ENCODE peak calls at places on chromosomes 12 and 14, in four cellular contexts. G is SJSA1, W is heart right ventricle, O is gastrocnemius medialis. P is an unnamed sample.

GRCh38 chr12:1840981-1841425 is 20.6 kb downstream of the LRTM2 start:
- DNase-seq in G (no peak), W (no peak), O (no peak), P (no peak)

GRCh38 chr14:25108959-25109358 is 59.0 kb upstream of the STXBP6 start:
- DNase-seq in O (no peak), G (no peak), W (no peak), P (no peak)

GRCh38 chr12:53051058-53051880 is 1.4 kb downstream of the TNS2 start:
- DNase-seq in W (peak; percentile 73), G (peak; percentile 67), O (peak; percentile 98), P (peak; percentile 89)

GRCh38 chr14:23119362-23120327 is 590 bp upstream of the CEBPE start:
- DNase-seq in O (no peak), G (no peak), W (no peak), P (no peak)

GRCh38 chr14:76773188-76773885 is 12.1 kb downstream of the VASH1 start:
- DNase-seq in G (peak; percentile 18), W (peak; percentile 60), O (peak; percentile 38), P (peak; percentile 89)

GRCh38 chr14:60616326-60617044 is 32.8 kb downstream of the SIX1 start:
- DNase-seq in O (no peak), W (no peak), G (peak; percentile 10), P (no peak)

GRCh38 chr12:104792570-104792969 is 165.5 kb downstream of the SLC41A2 start:
- DNase-seq in G (no peak), W (no peak), O (peak; percentile 21), P (peak; percentile 57)

GRCh38 chr14:27484633-27485032 is 886.8 kb upstream of the NOVA1 start:
- DNase-seq in O (no peak), G (no peak), W (no peak), P (no peak)

GRCh38 chr12:1947081-1947480 is 28.6 kb upstream of the CACNA2D4 start:
- DNase-seq in O (no peak), W (no peak), G (no peak), P (no peak)

GRCh38 chr12:82210882-82211281 is 147.3 kb downstream of the CCDC59 start:
- DNase-seq in W (no peak), G (no peak), O (no peak), P (no peak)

GRCh38 chr14:38505221-38506095 is 249.6 kb upstream of the CLEC14A start:
- DNase-seq in G (no peak), W (no peak), O (no peak), P (no peak)

GRCh38 chr14:102180248-102180998 is 40.7 kb downstream of the WDR20 start:
- DNase-seq in W (no peak), G (no peak), O (no peak), P (no peak)

GRCh38 chr12:64450057-64450640 is 1.8 kb upstream of the TBK1 start:
- DNase-seq in O (no peak), W (no peak), G (no peak), P (no peak)

GRCh38 chr14:61891251-61891650 is 129.0 kb downstream of the SNAPC1 start:
- DNase-seq in G (peak; percentile 7), O (no peak), W (no peak), P (no peak)

GRCh38 chr14:99603965-99604765 is at the start of gene CCDC85C:
- DNase-seq in W (peak; percentile 96), G (peak; percentile 85), O (peak; percentile 88), P (peak; percentile 92)

GRCh38 chr14:96962337-96962736 is 165.2 kb downstream of the VRK1 start:
- DNase-seq in O (no peak), W (no peak), G (no peak), P (no peak)

GRCh38 chr12:117501470-117501869 is 140.0 kb upstream of the NOS1 start:
- DNase-seq in G (no peak), W (peak; percentile 34), O (peak; percentile 47), P (no peak)

GRCh38 chr14:32366256-32366655 is 37.2 kb downstream of the AKAP6 start:
- DNase-seq in W (no peak), O (no peak), G (peak; percentile 72), P (no peak)

GRCh38 chr12:24780969-24781368 is 167.9 kb downstream of the BCAT1 start:
- DNase-seq in W (no peak), G (peak; percentile 29), O (no peak), P (no peak)

GRCh38 chr12:94169966-94170689 is 21.8 kb downstream of the PLXNC1 start:
- DNase-seq in O (no peak), W (no peak), G (no peak), P (no peak)

GRCh38 chr12:19148860-19149259 is 19.3 kb downstream of the PLEKHA5 start:
- DNase-seq in G (no peak), W (no peak), O (no peak), P (no peak)

GRCh38 chr12:89183985-89184435 is 168.3 kb downstream of the DUSP6 start:
- DNase-seq in W (peak; percentile 20), O (peak; percentile 48), G (no peak), P (peak; percentile 31)

GRCh38 chr14:68593806-68594536 is 198.9 kb downstream of the ZFP36L1 start:
- DNase-seq in W (no peak), O (no peak), G (no peak), P (peak; percentile 59)

GRCh38 chr14:87131879-87132278 is 861.1 kb downstream of the GALC start:
- DNase-seq in W (no peak), O (peak; percentile 14), G (no peak), P (no peak)

GRCh38 chr14:57464013-57464730 is 29.5 kb downstream of the CCDC198 start:
- DNase-seq in O (no peak), W (no peak), G (no peak), P (no peak)

GRCh38 chr14:78310263-78310662 is 140.1 kb downstream of the NRXN3 start:
- DNase-seq in W (no peak), O (no peak), G (no peak), P (no peak)

GRCh38 chr12:93740721-93741120 is 63.5 kb downstream of the CRADD start:
- DNase-seq in G (no peak), W (no peak), O (no peak), P (no peak)

GRCh38 chr12:111168009-111168786 is 200.7 kb downstream of the PHETA1 start:
- DNase-seq in W (no peak), O (no peak), G (no peak), P (no peak)

GRCh38 chr14:105168496-105168978 is at the start of gene JAG2:
- DNase-seq in W (peak; percentile 74), O (peak; percentile 64), G (no peak), P (no peak)

GRCh38 chr12:10968765-10969456 is 17.8 kb downstream of the TAS2R50 start:
- DNase-seq in O (no peak), G (no peak), W (peak; percentile 17), P (peak; percentile 39)

GRCh38 chr12:104285740-104286537 is 17.6 kb upstream of the EID3 start:
- DNase-seq in W (no peak), G (no peak), O (no peak), P (no peak)

GRCh38 chr12:52949413-52950331 is 754 bp downstream of the KRT18 start:
- DNase-seq in G (peak; percentile 85), O (no peak), W (no peak), P (peak; percentile 26)

GRCh38 chr14:53953002-53953827 is 3.4 kb downstream of the BMP4 start:
- DNase-seq in O (peak; percentile 60), W (peak; percentile 88), G (peak; percentile 47), P (peak; percentile 79)

GRCh38 chr12:75641031-75641780 is 129.8 kb upstream of the KRR1 start:
- DNase-seq in O (no peak), G (peak; percentile 66), W (no peak), P (no peak)

GRCh38 chr14:102977475-102977874 is 55.0 kb downstream of the AMN start:
- DNase-seq in G (no peak), O (no peak), W (no peak), P (no peak)

GRCh38 chr12:124497039-124497438 is 70.4 kb downstream of the NCOR2 start:
- DNase-seq in W (peak; percentile 34), G (no peak), O (no peak), P (no peak)

GRCh38 chr12:39390752-39391151 is 52.2 kb downstream of the KIF21A start:
- DNase-seq in G (no peak), W (no peak), O (no peak), P (no peak)

GRCh38 chr12:4855121-4855924 is 54.4 kb upstream of the KCNA1 start:
- DNase-seq in W (no peak), G (peak; percentile 66), O (peak; percentile 19), P (peak; percentile 21)

GRCh38 chr12:4857472-4858291 is 52.0 kb upstream of the KCNA1 start:
- DNase-seq in W (peak; percentile 65), O (peak; percentile 30), G (peak; percentile 52), P (peak; percentile 61)

GRCh38 chr12:4856556-4856955 is 53.1 kb upstream of the KCNA1 start:
- DNase-seq in G (no peak), O (no peak), W (no peak), P (no peak)

GRCh38 chr12:4859478-4860210 is 50.1 kb upstream of the KCNA1 start:
- DNase-seq in W (no peak), G (no peak), O (no peak), P (no peak)

DNA sequence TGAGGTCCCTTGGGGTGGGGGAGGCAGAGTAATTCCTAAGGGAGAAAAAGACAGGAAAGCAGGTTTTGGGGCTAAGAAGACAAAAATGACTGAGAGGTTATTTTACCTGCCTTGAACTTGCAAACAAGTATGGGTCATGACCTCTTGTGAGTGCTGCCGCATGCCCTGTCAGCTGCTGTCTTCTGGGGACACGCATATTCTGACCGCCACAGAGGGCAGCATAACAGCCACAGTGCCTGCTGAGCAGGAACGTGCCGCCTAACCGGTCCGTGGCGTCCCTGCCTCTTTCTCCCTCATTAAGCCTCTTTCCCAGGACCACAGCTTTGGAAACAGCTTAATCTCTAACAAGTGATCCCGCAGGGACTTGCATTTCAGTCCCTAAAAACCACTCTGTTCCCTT is 51.3 kb upstream of the KCNA1 start:
- DNase-seq in W (peak; percentile 34), G (no peak), O (no peak), P (no peak)
- H3K4me3 ChIP-seq in W (no peak overlapping the region), G (no peak overlapping the region), O (no peak overlapping the region), P (no peak overlapping the region)

GRCh38 chr12:130179621-130180020 is 17.4 kb downstream of the FZD10 start:
- DNase-seq in W (no peak), O (no peak), G (no peak), P (no peak)
- H3K4me3 ChIP-seq in W (no peak overlapping the region), O (no peak overlapping the region), G (no peak overlapping the region), P (no peak overlapping the region)

GRCh38 chr12:108642269-108642870 is 8.7 kb upstream of the SELPLG start:
- DNase-seq in W (no peak), O (no peak), G (peak; percentile 59), P (no peak)
- H3K4me3 ChIP-seq in W (no peak overlapping the region), O (no peak overlapping the region), G (no peak overlapping the region), P (no peak overlapping the region)

GRCh38 chr12:49200882-49201594 is 12.2 kb upstream of the TUBA1A start:
- DNase-seq in O (no peak), W (no peak), G (peak; percentile 65), P (peak; percentile 31)
- H3K4me3 ChIP-seq in O (no peak overlapping the region), W (no peak overlapping the region), G (no peak overlapping the region), P (no peak overlapping the region)

GRCh38 chr14:63302135-63302534 is 16.6 kb downstream of the GPHB5 start:
- DNase-seq in O (no peak), G (no peak), W (no peak), P (no peak)
- H3K4me3 ChIP-seq in O (no peak overlapping the region), G (no peak overlapping the region), W (no peak overlapping the region), P (no peak overlapping the region)